ENCODE peak calls at places on chromosomes 7 and 10, in seven cellular contexts. U is Peyer's patch; N is CD8-positive, alpha-beta T cell; J is fibroblast of pulmonary artery; H is thyroid gland; D is neuronal stem cell; F is fibroblast of mammary gland. C is an unnamed sample.

GRCh38 chr10:80685355-80685754 is 147.7 kb downstream of the SH2D4B start:
- DNase-seq in U (no peak), N (no peak), J (no peak), H (no peak), D (no peak), F (no peak), C (no peak)

GRCh38 chr7:116177009-116177408 is 33.3 kb upstream of the TES start:
- DNase-seq in U (no peak), N (no peak), J (peak), H (no peak), D (no peak), F (peak), C (no peak)

GRCh38 chr7:22569586-22570321 is 69.8 kb upstream of the STEAP1B start:
- DNase-seq in U (no peak), N (no peak), J (peak), H (no peak), D (no peak), F (no peak), C (no peak)

GRCh38 chr7:27631411-27631810 is 31.3 kb downstream of the HIBADH start:
- DNase-seq in U (no peak), N (no peak), J (peak), H (no peak), D (no peak), F (peak), C (no peak)

GRCh38 chr7:47266799-47267198 is 315.1 kb downstream of the TNS3 start:
- DNase-seq in U (no peak), N (no peak), J (no peak), H (no peak), D (no peak), F (peak), C (no peak)

GRCh38 chr7:7136423-7136822 is 45.9 kb upstream of the C1GALT1 start:
- DNase-seq in U (no peak), N (no peak), J (peak), H (no peak), D (no peak), F (peak), C (no peak)

GRCh38 chr10:110993024-110993693 is 73.8 kb downstream of the SHOC2 start:
- DNase-seq in U (no peak), N (no peak), J (peak), H (no peak), D (no peak), F (peak), C (no peak)

GRCh38 chr10:78375854-78376785 is 342.5 kb downstream of the RPS24 start:
- DNase-seq in U (no peak), N (no peak), J (no peak), H (no peak), D (no peak), F (no peak), C (no peak)

GRCh38 chr10:66836057-66836456 is 89.8 kb upstream of the LRRTM3 start:
- DNase-seq in U (no peak), N (no peak), J (peak), H (no peak), D (no peak), F (no peak), C (no peak)

GRCh38 chr7:143882020-143882610 is 19.9 kb downstream of the TCAF1 start:
- DNase-seq in U (no peak), N (no peak), J (peak), H (peak), D (peak), F (peak), C (no peak)

GRCh38 chr10:127577878-127578627 is 28.9 kb downstream of the NPS start:
- DNase-seq in U (no peak), N (no peak), J (no peak), H (peak), D (no peak), F (no peak), C (no peak)

GRCh38 chr7:92584953-92585352 is 5.2 kb downstream of the FAM133B start:
- DNase-seq in U (no peak), N (no peak), J (peak), H (no peak), D (no peak), F (no peak), C (no peak)

DNA sequence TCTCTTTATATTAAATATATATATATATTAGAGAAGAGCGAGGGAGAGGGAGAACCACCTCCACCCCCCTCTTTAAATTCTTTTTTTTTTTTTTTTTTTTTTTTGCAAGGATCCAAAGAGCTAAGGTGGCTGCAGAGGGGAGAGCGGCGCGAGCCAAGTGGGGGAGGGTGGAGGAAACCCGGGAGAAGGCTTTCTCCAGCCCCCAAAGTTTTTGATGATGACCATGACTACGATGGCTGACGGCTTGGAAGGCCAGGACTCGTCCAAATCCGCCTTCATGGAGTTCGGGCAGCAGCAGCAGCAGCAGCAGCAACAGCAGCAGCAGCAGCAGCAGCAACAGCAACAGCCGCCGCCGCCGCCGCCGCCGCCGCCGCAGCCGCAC is 402 bp downstream of the DLX6 start:
- DNase-seq in U (no peak), N (no peak), J (no peak), H (no peak), D (no peak), F (no peak), C (no peak)
- H3K4me3 ChIP-seq in U (peak), N (no peak), J (peak), H (no peak), D (peak), F (peak), C (peak)

GRCh38 chr7:127348247-127348631 is 44.3 kb downstream of the ZNF800 start:
- DNase-seq in U (no peak), N (no peak), J (no peak), H (no peak), D (no peak), F (no peak), C (no peak)
- H3K4me3 ChIP-seq in U (peak), N (peak), J (peak), H (no peak), D (no peak), F (peak), C (no peak)

GRCh38 chr10:17662193-17663138 is 18.5 kb downstream of the STAM start:
- DNase-seq in U (no peak), N (no peak), J (no peak), H (no peak), D (no peak), F (no peak), C (no peak)

GRCh38 chr10:17669185-17669872 is 25.4 kb downstream of the STAM start:
- DNase-seq in U (no peak), N (no peak), J (no peak), H (no peak), D (no peak), F (no peak), C (no peak)

GRCh38 chr10:17668435-17669184 is 24.7 kb downstream of the STAM start:
- DNase-seq in U (no peak), N (no peak), J (no peak), H (no peak), D (no peak), F (no peak), C (no peak)

GRCh38 chr10:17663450-17663849 is 19.5 kb downstream of the STAM start:
- DNase-seq in U (no peak), N (no peak), J (no peak), H (no peak), D (no peak), F (no peak), C (no peak)

DNA sequence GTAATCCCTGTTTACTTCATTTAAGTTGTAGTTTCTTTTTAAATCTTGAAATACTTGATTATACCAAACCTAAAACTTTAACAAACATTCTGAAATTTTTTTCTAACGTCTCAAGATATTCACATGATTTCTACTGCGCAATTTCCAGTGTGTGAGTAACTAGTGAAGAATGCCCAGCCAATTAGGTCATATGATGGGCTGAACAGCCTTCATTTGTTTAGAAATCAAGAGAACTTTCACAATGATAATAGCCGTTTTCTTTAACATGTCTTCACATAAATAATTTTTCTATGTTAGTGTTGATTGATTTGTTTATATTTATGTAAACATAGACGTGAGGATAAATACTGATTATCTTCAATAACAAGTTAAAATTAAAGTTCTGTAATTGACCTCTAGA is 21.8 kb downstream of the STAM start:
- DNase-seq in U (no peak), N (no peak), J (peak), H (no peak), D (no peak), F (peak), C (no peak)
- H3K4me3 ChIP-seq in U (no peak), N (no peak), J (no peak), H (no peak), D (no peak), F (no peak), C (no peak)

DNA sequence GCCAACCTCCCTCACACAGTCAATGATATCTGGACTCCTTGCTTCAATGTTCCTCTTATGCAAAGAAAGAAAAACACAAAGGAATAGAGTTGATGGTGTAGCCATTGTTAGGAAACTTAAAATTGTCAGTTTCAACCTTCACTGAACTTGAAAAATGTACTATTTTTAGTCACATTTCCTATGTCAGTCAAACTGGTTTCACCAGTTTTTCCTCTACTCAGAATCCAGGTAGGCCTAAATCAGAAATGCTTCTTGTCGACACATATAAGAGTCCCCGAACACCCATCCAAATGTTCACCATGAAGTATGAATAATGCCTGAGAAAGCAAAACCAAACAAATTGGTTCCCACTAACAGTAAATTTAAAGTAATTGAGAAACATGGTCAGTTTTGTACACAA is 42.4 kb upstream of the ZMYND11 start:
- DNase-seq in U (no peak), N (no peak), J (no peak), H (no peak), D (no peak), F (no peak), C (no peak)
- H3K4me3 ChIP-seq in U (no peak), N (no peak), J (no peak), H (no peak), D (no peak), F (no peak), C (no peak)